ENCODE peak calls at places on chromosome 11, in four cellular contexts. U is WTC11, M is HepG2, N is K562. W is an unnamed sample.

GRCh38 chr11:984576-984975 is 51.9 kb downstream of the MUC6 start:
- DNase-seq in U (no peak), M (no peak), N (no peak), W (no peak)

GRCh38 chr11:63882555-63883242 is 34.3 kb downstream of the RCOR2 start:
- DNase-seq in U (peak; percentile 68), M (no peak), N (no peak), W (no peak)

GRCh38 chr11:100823360-100823759 is 136.3 kb downstream of the ARHGAP42 start:
- DNase-seq in U (no peak), M (no peak), N (no peak), W (no peak)

GRCh38 chr11:73325036-73325981 is 17.2 kb downstream of the ARHGEF17 start:
- DNase-seq in U (no peak), M (peak; percentile 66), N (no peak), W (no peak)

GRCh38 chr11:17383466-17383865 is 5.0 kb downstream of the KCNJ11 start:
- DNase-seq in U (no peak), M (no peak), N (no peak), W (no peak)

GRCh38 chr11:2697871-2698270 is 1.9 kb downstream of the KCNQ1OT1 start:
- DNase-seq in U (no peak), M (no peak), N (no peak), W (no peak)

GRCh38 chr11:118783724-118784495 is 7.1 kb downstream of the DDX6 start:
- DNase-seq in U (no peak), M (no peak), N (no peak), W (no peak)

GRCh38 chr11:62933775-62934495 is 12.8 kb upstream of the CHRM1 start:
- DNase-seq in U (no peak), M (no peak), N (no peak), W (no peak)

GRCh38 chr11:101188801-101189200 is 59.2 kb upstream of the PGR start:
- DNase-seq in U (no peak), M (no peak), N (no peak), W (no peak)

GRCh38 chr11:10631761-10632160 is 61.8 kb downstream of the IRAG1 start:
- DNase-seq in U (no peak), M (no peak), N (no peak), W (no peak)

GRCh38 chr11:96061730-96062524 is 138.0 kb upstream of the MTMR2 start:
- DNase-seq in U (no peak), M (peak; percentile 56), N (no peak), W (no peak)

GRCh38 chr11:2769409-2769778 is 69.6 kb upstream of the KCNQ1OT1 start:
- DNase-seq in U (no peak), M (no peak), N (no peak), W (no peak)

GRCh38 chr11:33694346-33695050 is 6.1 kb downstream of the C11orf91 start:
- DNase-seq in U (no peak), M (no peak), N (no peak), W (no peak)

GRCh38 chr11:17171342-17171741 is 36.4 kb downstream of the PIK3C2A start:
- DNase-seq in U (no peak), M (no peak), N (no peak), W (no peak)

GRCh38 chr11:73414977-73415492 is 38.8 kb downstream of the RELT start:
- DNase-seq in U (no peak), M (no peak), N (no peak), W (no peak)

GRCh38 chr11:48096588-48097525 is 116.5 kb downstream of the PTPRJ start:
- DNase-seq in U (no peak), M (peak; percentile 31), N (no peak), W (no peak)

GRCh38 chr11:75439026-75439425 is 6.0 kb upstream of the KLHL35 start:
- DNase-seq in U (no peak), M (no peak), N (no peak), W (no peak)

GRCh38 chr11:29343465-29344333 is 673.1 kb downstream of the KCNA4 start:
- DNase-seq in U (peak; percentile 80), M (peak; percentile 28), N (peak; percentile 55), W (peak; percentile 35)

GRCh38 chr11:114987171-114987760 is 308.9 kb downstream of the NXPE2 start:
- DNase-seq in U (no peak), M (no peak), N (no peak), W (no peak)

GRCh38 chr11:27317751-27318150 is 45.3 kb downstream of the CCDC34 start:
- DNase-seq in U (no peak), M (no peak), N (peak; percentile 28), W (peak; percentile 54)

GRCh38 chr11:81331611-81332205 is 1402.0 kb downstream of the FAM181B start:
- DNase-seq in U (no peak), M (no peak), N (no peak), W (no peak)

GRCh38 chr11:11313902-11314692 is 39.0 kb downstream of the CSNK2A3 start:
- DNase-seq in U (no peak), M (no peak), N (no peak), W (no peak)

GRCh38 chr11:19268901-19269300 is 28.2 kb upstream of the E2F8 start:
- DNase-seq in U (no peak), M (no peak), N (no peak), W (no peak)

GRCh38 chr11:10701982-10702381 is 8.4 kb upstream of the IRAG1 start:
- DNase-seq in U (no peak), M (no peak), N (no peak), W (no peak)

GRCh38 chr11:63939351-63939920 is 634 bp downstream of the NAA40 start:
- DNase-seq in U (no peak), M (no peak), N (peak; percentile 44), W (no peak)

GRCh38 chr11:63493127-63493526 is 2.2 kb upstream of the PLAAT5 start:
- DNase-seq in U (no peak), M (no peak), N (no peak), W (no peak)

GRCh38 chr11:46202149-46202548 is 75.3 kb upstream of the CREB3L1 start:
- DNase-seq in U (peak; percentile 32), M (no peak), N (no peak), W (no peak)

GRCh38 chr11:2742611-2743426 is 43.0 kb upstream of the KCNQ1OT1 start:
- DNase-seq in U (no peak), M (no peak), N (no peak), W (no peak)

GRCh38 chr11:76768091-76769047 is 14.8 kb upstream of the TSKU start:
- DNase-seq in U (no peak), M (peak; percentile 29), N (no peak), W (no peak)

GRCh38 chr11:86486261-86487030 is 111.8 kb downstream of the CCDC81 start:
- DNase-seq in U (no peak), M (no peak), N (no peak), W (no peak)

GRCh38 chr11:86416494-86416893 is 41.8 kb downstream of the CCDC81 start:
- DNase-seq in U (no peak), M (no peak), N (peak; percentile 55), W (no peak)

GRCh38 chr11:133942594-133942993 is 14.2 kb downstream of the IGSF9B start:
- DNase-seq in U (no peak), M (no peak), N (no peak), W (no peak)

GRCh38 chr11:75597636-75598035 is 35.6 kb downstream of the SERPINH1 start:
- DNase-seq in U (peak; percentile 61), M (peak; percentile 36), N (peak; percentile 71), W (peak; percentile 48)

GRCh38 chr11:73159981-73160777 is 18.1 kb upstream of the FCHSD2 start:
- DNase-seq in U (no peak), M (no peak), N (no peak), W (no peak)

GRCh38 chr11:67435031-67435726 is 2.3 kb downstream of the PTPRCAP start:
- DNase-seq in U (no peak), M (no peak), N (no peak), W (no peak)

GRCh38 chr11:100080401-100080800 is 606.7 kb upstream of the ARHGAP42 start:
- DNase-seq in U (no peak), M (no peak), N (no peak), W (no peak)

DNA sequence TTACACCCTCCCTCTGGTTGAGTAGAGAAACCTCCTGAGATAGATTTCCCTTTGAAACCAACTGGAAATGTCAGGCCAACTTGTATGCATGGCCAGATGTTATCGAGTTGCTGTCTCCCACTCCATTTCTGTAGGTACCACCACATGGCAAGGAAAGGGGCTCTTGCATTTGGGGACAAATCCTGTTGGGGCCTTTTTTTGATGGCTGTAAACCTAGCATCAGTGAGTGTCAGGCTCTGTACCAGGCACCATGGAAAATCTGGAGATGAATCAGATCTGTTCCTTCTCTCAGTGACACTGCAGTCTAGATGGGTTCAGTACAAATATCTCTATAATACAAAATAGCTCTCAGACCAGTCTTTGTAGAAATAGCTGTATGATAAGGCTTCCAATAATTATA is 58.4 kb downstream of the TRAF6 start:
- DNase-seq in U (no peak), M (no peak), N (no peak), W (no peak)
- TF ChIP-seq NR3C1 in U (no peak), M (no peak), N (no peak), W (no peak)

GRCh38 chr11:69664103-69664775 is 10.9 kb downstream of the LTO1 start:
- DNase-seq in U (no peak), M (no peak), N (no peak), W (no peak)
- TF ChIP-seq NR3C1 in U (no peak), M (no peak), N (no peak), W (no peak)

DNA sequence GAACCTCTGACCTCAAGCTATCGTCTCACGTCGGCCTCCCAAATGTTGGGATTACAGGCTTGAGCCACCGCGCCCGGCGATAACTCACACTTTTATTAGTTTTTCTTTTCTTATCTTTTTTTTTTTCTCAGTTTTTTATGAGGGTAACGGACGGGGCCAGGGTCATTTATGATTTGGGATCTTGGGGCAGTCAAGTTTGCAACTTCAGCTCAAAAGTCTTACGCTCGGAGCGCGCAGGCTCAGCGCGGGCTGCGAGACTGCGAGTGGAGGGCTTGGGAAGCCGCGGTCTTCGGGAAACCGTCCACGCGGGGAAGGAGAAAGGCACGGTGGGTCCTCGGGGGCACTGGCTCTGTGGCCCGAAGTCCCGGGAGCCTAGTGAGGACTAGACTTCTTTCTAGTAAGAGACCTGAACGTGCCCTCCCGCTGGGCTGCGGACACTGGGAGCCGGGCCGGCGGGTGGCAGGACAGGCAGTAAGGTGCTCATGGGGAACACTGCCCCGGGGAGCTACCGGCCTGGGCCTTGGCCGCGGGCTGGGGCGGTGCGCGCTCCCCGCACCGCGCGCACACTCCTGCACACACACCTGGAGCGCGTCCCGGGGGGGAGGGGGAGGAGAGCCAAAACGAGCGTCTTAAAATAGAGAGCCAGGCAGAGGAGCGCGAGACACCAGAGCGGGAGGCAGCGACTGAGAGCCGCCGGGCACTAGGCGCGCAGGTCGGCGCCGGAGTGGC is 491 bp upstream of the BARX2 start:
- DNase-seq in U (peak; percentile 42), M (no peak), N (no peak), W (peak; percentile 26)
- TF ChIP-seq NR3C1 in U (no peak), M (no peak), N (no peak), W (no peak)

GRCh38 chr11:83093634-83094033 is 21.9 kb upstream of the RAB30 start:
- DNase-seq in U (no peak), M (no peak), N (no peak), W (no peak)

GRCh38 chr11:83087035-83087434 is 15.3 kb upstream of the RAB30 start:
- DNase-seq in U (no peak), M (peak; percentile 39), N (no peak), W (no peak)

GRCh38 chr11:83097671-83098070 is 26.0 kb upstream of the RAB30 start:
- DNase-seq in U (no peak), M (no peak), N (no peak), W (no peak)

GRCh38 chr11:83088965-83089364 is 17.3 kb upstream of the RAB30 start:
- DNase-seq in U (no peak), M (peak; percentile 16), N (peak; percentile 46), W (no peak)

GRCh38 chr11:83092488-83093384 is 21.0 kb upstream of the RAB30 start:
- DNase-seq in U (no peak), M (peak; percentile 98), N (peak; percentile 19), W (peak; percentile 84)
- TF ChIP-seq NR3C1 in U (no peak), M (no peak), N (no peak), W (no peak)

GRCh38 chr11:108679045-108679444 is 14.2 kb downstream of the DDX10 start:
- DNase-seq in U (no peak), M (no peak), N (no peak), W (no peak)
- TF ChIP-seq NR3C1 in U (no peak), M (no peak), N (no peak), W (no peak)